ENCODE peak calls at places on chromosomes 12 and 14, in four cellular contexts. X is AG10803, Y is hypothalamus, J is SW480. W is an unnamed sample.
A peak's percentile ranks its signal among the peaks of the same experiment; 100 is the strongest.

GRCh38 chr12:24226745-24227350 is 277.4 kb upstream of the SOX5 start:
- DNase-seq in Y (no peak), X (peak; percentile 28), J (peak; percentile 27), W (peak; percentile 0)

GRCh38 chr12:95634622-95635621 is 83.6 kb upstream of the USP44 start:
- DNase-seq in X (no peak), J (no peak), Y (no peak), W (no peak)

GRCh38 chr12:42267408-42268190 is 29.6 kb upstream of the YAF2 start:
- DNase-seq in X (no peak), Y (no peak), J (no peak), W (no peak)

GRCh38 chr14:61603736-61604135 is 91.6 kb upstream of the HIF1A start:
- DNase-seq in Y (no peak), X (peak; percentile 58), J (no peak), W (no peak)

GRCh38 chr12:25581067-25581466 is 28.0 kb upstream of the LMNTD1 start:
- DNase-seq in Y (no peak), X (no peak), J (no peak), W (no peak)

GRCh38 chr14:105492051-105492965 is 1.3 kb downstream of the TEDC1 start:
- DNase-seq in Y (no peak), X (no peak), J (no peak), W (no peak)

GRCh38 chr12:113424915-113425823 is 3.0 kb downstream of the SDSL start:
- DNase-seq in X (peak; percentile 57), Y (peak; percentile 43), J (no peak), W (no peak)

GRCh38 chr14:75751291-75751690 is 90.2 kb downstream of the TTLL5 start:
- DNase-seq in Y (no peak), X (peak; percentile 31), J (no peak), W (no peak)

GRCh38 chr14:21525571-21525970 is 575 bp downstream of the SALL2 start:
- DNase-seq in J (no peak), Y (no peak), X (no peak), W (no peak)

GRCh38 chr12:113889076-113889475 is 77.0 kb downstream of the RBM19 start:
- DNase-seq in X (peak; percentile 79), Y (no peak), J (no peak), W (no peak)

W was measured in AG04449.